ENCODE peak calls at places on chromosome 1, in seven cellular contexts. V is fibroblast of lung, W is T follicular helper cell, U is HS-27A, F is GM06990, O is HFF-Myc, P is ureter. T is an unnamed sample.

GRCh38 chr1:50699795-50700194 is 260.3 kb downstream of the FAF1 start:
- DNase-seq in V (no peak), W (no peak), U (no peak), F (no peak), O (no peak), P (no peak), T (no peak)

GRCh38 chr1:94522304-94522703 is 19.3 kb downstream of the F3 start:
- DNase-seq in V (peak; percentile 62), W (no peak), U (no peak), F (no peak), O (peak; percentile 52), P (no peak), T (peak; percentile 82)

GRCh38 chr1:158969855-158970254 is 38.5 kb downstream of the PYHIN1 start:
- DNase-seq in V (no peak), W (no peak), U (no peak), F (no peak), O (no peak), P (no peak), T (no peak)

GRCh38 chr1:97674517-97674916 is 246.3 kb downstream of the DPYD start:
- DNase-seq in V (no peak), W (no peak), U (no peak), F (no peak), O (no peak), P (no peak), T (no peak)

GRCh38 chr1:15691434-15692032 is 7.4 kb downstream of the PLEKHM2 start:
- DNase-seq in V (no peak), W (no peak), U (no peak), F (no peak), O (no peak), P (no peak), T (no peak)

GRCh38 chr1:159088050-159088449 is 11.5 kb upstream of the AIM2 start:
- DNase-seq in V (peak; percentile 87), W (no peak), U (peak; percentile 64), F (no peak), O (peak; percentile 85), P (no peak), T (no peak)

GRCh38 chr1:32742132-32742947 is 39.8 kb upstream of the SYNC start:
- DNase-seq in V (no peak), W (no peak), U (no peak), F (no peak), O (no peak), P (no peak), T (no peak)

GRCh38 chr1:163361123-163361934 is 39.6 kb downstream of the NUF2 start:
- DNase-seq in V (peak; percentile 6), W (no peak), U (no peak), F (no peak), O (no peak), P (no peak), T (peak; percentile 58)

GRCh38 chr1:240455228-240455821 is 156.6 kb downstream of the GREM2 start:
- DNase-seq in V (no peak), W (no peak), U (no peak), F (no peak), O (no peak), P (no peak), T (peak; percentile 8)

GRCh38 chr1:6743189-6744101 is 41.8 kb upstream of the CAMTA1 start:
- DNase-seq in V (peak; percentile 90), W (no peak), U (peak; percentile 50), F (peak; percentile 56), O (peak; percentile 79), P (peak; percentile 70), T (no peak)

GRCh38 chr1:10692401-10693021 is 103.9 kb downstream of the CASZ1 start:
- DNase-seq in V (no peak), W (peak; percentile 53), U (no peak), F (peak; percentile 68), O (no peak), P (no peak), T (no peak)

GRCh38 chr1:83546863-83547262 is 452.1 kb downstream of the TTLL7 start:
- DNase-seq in V (peak; percentile 26), W (no peak), U (no peak), F (no peak), O (no peak), P (no peak), T (no peak)

GRCh38 chr1:86502721-86503430 is 34.1 kb downstream of the CLCA1 start:
- DNase-seq in V (peak; percentile 41), W (no peak), U (no peak), F (no peak), O (no peak), P (no peak), T (no peak)

GRCh38 chr1:9302745-9303524 is 10.2 kb downstream of the SPSB1 start:
- DNase-seq in V (peak; percentile 98), W (no peak), U (peak; percentile 89), F (no peak), O (peak; percentile 87), P (no peak), T (peak; percentile 50)

GRCh38 chr1:173297798-173298391 is 90.8 kb upstream of the TNFSF4 start:
- DNase-seq in V (peak; percentile 65), W (no peak), U (no peak), F (peak; percentile 48), O (no peak), P (no peak), T (no peak)

GRCh38 chr1:229323205-229323604 is 19.6 kb downstream of the CCSAP start:
- DNase-seq in V (no peak), W (no peak), U (no peak), F (no peak), O (no peak), P (no peak), T (no peak)

GRCh38 chr1:207259391-207259790 is 62.1 kb upstream of the CD55 start:
- DNase-seq in V (peak; percentile 17), W (no peak), U (no peak), F (no peak), O (peak; percentile 17), P (no peak), T (no peak)

GRCh38 chr1:119816407-119816806 is 5.1 kb upstream of the REG4 start:
- DNase-seq in V (peak; percentile 45), W (no peak), U (no peak), F (no peak), O (no peak), P (no peak), T (peak; percentile 75)

GRCh38 chr1:226892534-226892895 is 22.1 kb downstream of the PSEN2 start:
- DNase-seq in V (no peak), W (no peak), U (no peak), F (no peak), O (no peak), P (no peak), T (no peak)

GRCh38 chr1:104072915-104073371 is 323.2 kb downstream of the AMY1C start:
- DNase-seq in V (no peak), W (no peak), U (no peak), F (no peak), O (no peak), P (no peak), T (no peak)

GRCh38 chr1:59601032-59601431 is 213.7 kb upstream of the HOOK1 start:
- DNase-seq in V (peak; percentile 84), W (no peak), U (peak; percentile 11), F (no peak), O (no peak), P (no peak), T (no peak)

GRCh38 chr1:41366428-41367101 is 5.3 kb downstream of the FOXO6 start:
- DNase-seq in V (no peak), W (peak; percentile 24), U (no peak), F (no peak), O (no peak), P (no peak), T (peak; percentile 62)

GRCh38 chr1:98914547-98914946 is 90.1 kb downstream of the PLPPR5 start:
- DNase-seq in V (no peak), W (no peak), U (no peak), F (no peak), O (no peak), P (no peak), T (no peak)

GRCh38 chr1:67939942-67940341 is 106.7 kb upstream of the GNG12 start:
- DNase-seq in V (no peak), W (no peak), U (no peak), F (no peak), O (no peak), P (no peak), T (no peak)

GRCh38 chr1:92808353-92808752 is 23.4 kb upstream of the EVI5 start:
- DNase-seq in V (peak; percentile 61), W (no peak), U (no peak), F (no peak), O (no peak), P (no peak), T (no peak)

GRCh38 chr1:228369608-228370438 is 36.8 kb downstream of the TRIM11 start:
- DNase-seq in V (no peak), W (no peak), U (no peak), F (no peak), O (no peak), P (no peak), T (no peak)

GRCh38 chr1:241406421-241406820 is 49.4 kb upstream of the RGS7 start:
- DNase-seq in V (no peak), W (no peak), U (no peak), F (no peak), O (no peak), P (no peak), T (no peak)

GRCh38 chr1:12537906-12538461 is 80.0 kb downstream of the DHRS3 start:
- DNase-seq in V (no peak), W (no peak), U (no peak), F (no peak), O (no peak), P (no peak), T (no peak)

GRCh38 chr1:94929351-94929814 is 2.5 kb upstream of the CNN3 start:
- DNase-seq in V (no peak), W (no peak), U (no peak), F (no peak), O (no peak), P (no peak), T (no peak)

GRCh38 chr1:114180742-114181141 is 27.1 kb upstream of the SYT6 start:
- DNase-seq in V (no peak), W (no peak), U (no peak), F (no peak), O (no peak), P (no peak), T (no peak)

GRCh38 chr1:232038704-232039103 is 412.1 kb downstream of the DISC1 start:
- DNase-seq in V (no peak), W (no peak), U (no peak), F (no peak), O (no peak), P (no peak), T (peak; percentile 58)

GRCh38 chr1:226063362-226064167 is 1.0 kb downstream of the H3-3A start:
- DNase-seq in V (peak; percentile 33), W (peak; percentile 23), U (peak; percentile 17), F (peak; percentile 70), O (no peak), P (peak; percentile 62), T (peak; percentile 71)

GRCh38 chr1:209196140-209196539 is 387.4 kb upstream of the CAMK1G start:
- DNase-seq in V (no peak), W (no peak), U (no peak), F (no peak), O (no peak), P (no peak), T (no peak)

GRCh38 chr1:22259581-22260282 is 116.8 kb upstream of the WNT4 start:
- DNase-seq in V (no peak), W (no peak), U (no peak), F (no peak), O (no peak), P (no peak), T (no peak)